ENCODE peak calls at places on chromosomes 4 and X, in six cellular contexts. J is activated B cell treated with CpG ODN at 0.5 μM for 24 hours, O is T-helper 17 cell, H is NCI-H82, I is mesothelial cell of epicardium, R is A172. D is an unnamed sample.

GRCh38 chrX:1555370-1555769 is 18.4 kb upstream of the P2RY8 start:
- DNase-seq in J (peak), R (no peak), H (no peak), I (no peak), O (no peak), D (no peak)

GRCh38 chrX:153719238-153719637 is 4.9 kb downstream of the BCAP31 start:
- DNase-seq in I (no peak), O (no peak), H (no peak), R (no peak), J (no peak), D (no peak)

GRCh38 chrX:2609431-2610238 is 81.5 kb upstream of the CD99 start:
- DNase-seq in I (no peak), J (no peak), H (no peak), O (no peak), R (peak), D (no peak)

GRCh38 chrX:45497290-45497689 is 296.6 kb upstream of the DIPK2B start:
- DNase-seq in H (no peak), J (no peak), I (no peak), O (no peak), R (no peak), D (no peak)

GRCh38 chrX:37420756-37421155 is 71.6 kb downstream of the PRRG1 start:
- DNase-seq in I (no peak), J (no peak), R (peak), H (no peak), O (no peak), D (no peak)

GRCh38 chr4:135371137-135371536 is 1169.5 kb upstream of the PABPC4L start:
- DNase-seq in H (peak), J (no peak), O (no peak), I (no peak), R (no peak), D (peak)

GRCh38 chr4:4995103-4995761 is 24.0 kb downstream of the CYTL1 start:
- DNase-seq in I (peak), R (peak), O (peak), J (peak), H (peak), D (peak)

GRCh38 chr4:17578482-17578891 is 1.5 kb downstream of the LAP3 start:
- DNase-seq in J (no peak), I (no peak), H (no peak), R (peak), O (no peak), D (peak)

GRCh38 chr4:38949416-38950051 is 81.9 kb downstream of the FAM114A1 start:
- DNase-seq in I (no peak), H (no peak), O (peak), J (no peak), R (peak), D (peak)

GRCh38 chr4:61805237-61805636 is 605.1 kb downstream of the ADGRL3 start:
- DNase-seq in R (no peak), I (no peak), H (no peak), O (no peak), J (no peak), D (no peak)

GRCh38 chrX:39759526-39760224 is 338.1 kb downstream of the BCOR start:
- DNase-seq in J (no peak), I (peak), R (peak), H (no peak), O (no peak), D (no peak)

D was measured in GM12865.